ENCODE peak calls at places on chromosomes 13 and 19, in six cellular contexts. C is H1, G is K562, T is GM12878, X is HCT116, Q is HepG2. M is an unnamed sample.

GRCh38 chr13:94764576-94765321 is 52.4 kb upstream of the SOX21 start:
- DNase-seq in T (no peak), C (no peak), X (no peak), G (no peak), Q (no peak), M (no peak)

GRCh38 chr19:32580353-32580900 is 563 bp upstream of the PDCD5 start:
- DNase-seq in Q (no peak), T (no peak), X (no peak), C (no peak), G (no peak), M (no peak)

GRCh38 chr13:112776354-112776753 is 86.5 kb downstream of the ATP11A start:
- DNase-seq in G (no peak), T (no peak), Q (no peak), C (no peak), X (no peak), M (no peak)

GRCh38 chr19:54420383-54421168 is 5.3 kb downstream of the TTYH1 start:
- DNase-seq in C (peak; percentile 76), G (no peak), X (no peak), T (no peak), Q (peak; percentile 97), M (peak; percentile 91)

GRCh38 chr13:102903659-102904407 is 58.0 kb downstream of the ERCC5 start:
- DNase-seq in X (no peak), T (no peak), Q (no peak), G (peak; percentile 17), C (no peak), M (no peak)

GRCh38 chr13:47897411-47898050 is 103.5 kb downstream of the SUCLA2 start:
- DNase-seq in T (no peak), C (no peak), X (no peak), G (no peak), Q (peak; percentile 52), M (no peak)

GRCh38 chr19:10043286-10043927 is 30.1 kb downstream of the RDH8 start:
- DNase-seq in X (no peak), C (no peak), Q (no peak), T (no peak), G (no peak), M (no peak)

GRCh38 chr13:20435616-20436368 is 89.9 kb downstream of the CRYL1 start:
- DNase-seq in C (no peak), T (no peak), X (no peak), G (no peak), Q (no peak), M (no peak)

GRCh38 chr13:110580800-110581199 is 19.3 kb upstream of the RAB20 start:
- DNase-seq in G (no peak), Q (no peak), X (no peak), T (no peak), C (no peak), M (no peak)

GRCh38 chr19:49599378-49600298 is 8.7 kb downstream of the PRR12 start:
- DNase-seq in X (no peak), Q (no peak), G (no peak), T (no peak), C (no peak), M (no peak)

GRCh38 chr19:35157431-35157830 is 2.9 kb downstream of the FXYD5 start:
- DNase-seq in Q (no peak), X (no peak), T (no peak), C (no peak), G (no peak), M (no peak)

GRCh38 chr13:67726979-67727378 is 496.8 kb upstream of the PCDH9 start:
- DNase-seq in T (no peak), X (no peak), C (no peak), G (no peak), Q (peak; percentile 1), M (no peak)

GRCh38 chr19:19740755-19741154 is 7.8 kb upstream of the ZNF14 start:
- DNase-seq in X (no peak), T (no peak), Q (no peak), G (no peak), C (no peak), M (no peak)

GRCh38 chr13:111661052-111661451 is 340.6 kb downstream of the TEX29 start:
- DNase-seq in Q (no peak), X (no peak), C (no peak), T (no peak), G (no peak), M (no peak)

GRCh38 chr19:39759457-39760184 is 19.0 kb upstream of the LEUTX start:
- DNase-seq in T (peak; percentile 65), X (no peak), C (no peak), G (no peak), Q (no peak), M (no peak)

GRCh38 chr19:35909684-35910035 is 1.6 kb upstream of the TYROBP start:
- DNase-seq in Q (no peak), T (no peak), G (no peak), X (no peak), C (no peak), M (no peak)

GRCh38 chr13:102726430-102726829 is 31.6 kb upstream of the METTL21C start:
- DNase-seq in G (peak; percentile 8), X (no peak), T (no peak), Q (peak; percentile 35), C (no peak), M (no peak)

GRCh38 chr13:93309886-93310520 is 83.4 kb downstream of the GPC6 start:
- DNase-seq in G (no peak), C (no peak), X (no peak), T (no peak), Q (peak; percentile 5), M (no peak)

GRCh38 chr13:51249767-51250741 is 27.9 kb downstream of the FAM124A start:
- DNase-seq in G (no peak), Q (peak; percentile 13), C (no peak), X (peak; percentile 4), T (no peak), M (no peak)

GRCh38 chr19:56309511-56310185 is 5.0 kb downstream of the ZSCAN5A start:
- DNase-seq in X (peak; percentile 56), C (peak; percentile 70), Q (peak; percentile 39), T (no peak), G (peak; percentile 87), M (peak; percentile 30)

GRCh38 chr13:111216166-111216960 is 101.3 kb downstream of the ARHGEF7 start:
- DNase-seq in T (no peak), C (no peak), X (no peak), G (peak; percentile 13), Q (peak; percentile 29), M (no peak)

GRCh38 chr13:95226932-95227718 is 74.1 kb downstream of the ABCC4 start:
- DNase-seq in G (peak; percentile 45), T (peak; percentile 88), C (no peak), Q (no peak), X (no peak), M (no peak)

GRCh38 chr13:50512602-50513527 is 330.6 kb downstream of the DLEU7 start:
- DNase-seq in G (peak; percentile 38), X (no peak), Q (peak; percentile 47), T (no peak), C (no peak), M (no peak)

GRCh38 chr19:50657672-50658437 is 8.6 kb downstream of the C19orf81 start:
- DNase-seq in Q (peak; percentile 44), C (peak; percentile 98), G (peak; percentile 100), T (peak; percentile 5), X (peak; percentile 99), M (peak; percentile 97)

GRCh38 chr19:43624933-43625332 is 5.5 kb upstream of the ZNF428 start:
- DNase-seq in Q (no peak), T (no peak), X (peak; percentile 72), C (no peak), G (peak; percentile 97), M (peak; percentile 56)
- TF ChIP-seq ZNF274 in Q (no peak), T (no peak), X (no peak), C (no peak), G (no peak), M (no peak)

DNA sequence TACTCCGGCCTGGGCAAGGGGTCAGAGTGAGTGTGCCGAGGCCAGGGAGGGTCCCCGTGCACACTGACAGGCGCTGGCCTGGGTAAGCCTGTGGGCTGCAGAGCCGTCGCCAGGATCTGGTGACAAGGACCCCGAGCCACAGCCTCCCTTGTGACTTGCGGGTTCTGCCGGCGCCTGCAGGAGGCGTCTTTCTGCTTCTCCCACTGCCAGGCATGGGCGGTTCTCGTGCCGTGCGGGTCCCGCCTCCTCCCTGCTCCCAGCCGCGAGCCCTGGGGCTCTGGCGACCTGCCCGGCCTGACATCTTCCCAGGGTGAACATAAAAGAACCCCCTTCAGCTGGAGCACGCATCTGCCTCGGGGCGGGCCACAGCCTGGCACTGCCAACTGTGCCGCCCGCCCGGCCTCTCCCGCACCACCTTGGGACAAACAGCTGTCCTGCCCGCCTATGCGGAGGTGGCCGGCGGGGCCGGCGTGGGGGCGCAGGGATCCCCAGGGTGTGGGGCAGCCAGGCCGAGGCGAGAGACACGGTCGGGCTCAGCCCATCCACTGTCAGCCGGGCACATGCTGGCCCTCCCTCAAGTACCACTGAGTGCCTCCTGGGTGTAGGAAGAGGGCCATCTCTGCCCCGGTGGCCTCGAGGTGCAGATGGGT is 1.5 kb upstream of the HCN2 start:
- DNase-seq in X (peak; percentile 69), Q (peak; percentile 57), T (no peak), G (peak; percentile 76), C (peak; percentile 61), M (peak; percentile 75)
- H3K4me3 ChIP-seq in X (peak overlapping the region; percentile 19), Q (no peak overlapping the region), T (no peak overlapping the region), G (no peak overlapping the region), C (no peak overlapping the region), M (no peak overlapping the region)

DNA sequence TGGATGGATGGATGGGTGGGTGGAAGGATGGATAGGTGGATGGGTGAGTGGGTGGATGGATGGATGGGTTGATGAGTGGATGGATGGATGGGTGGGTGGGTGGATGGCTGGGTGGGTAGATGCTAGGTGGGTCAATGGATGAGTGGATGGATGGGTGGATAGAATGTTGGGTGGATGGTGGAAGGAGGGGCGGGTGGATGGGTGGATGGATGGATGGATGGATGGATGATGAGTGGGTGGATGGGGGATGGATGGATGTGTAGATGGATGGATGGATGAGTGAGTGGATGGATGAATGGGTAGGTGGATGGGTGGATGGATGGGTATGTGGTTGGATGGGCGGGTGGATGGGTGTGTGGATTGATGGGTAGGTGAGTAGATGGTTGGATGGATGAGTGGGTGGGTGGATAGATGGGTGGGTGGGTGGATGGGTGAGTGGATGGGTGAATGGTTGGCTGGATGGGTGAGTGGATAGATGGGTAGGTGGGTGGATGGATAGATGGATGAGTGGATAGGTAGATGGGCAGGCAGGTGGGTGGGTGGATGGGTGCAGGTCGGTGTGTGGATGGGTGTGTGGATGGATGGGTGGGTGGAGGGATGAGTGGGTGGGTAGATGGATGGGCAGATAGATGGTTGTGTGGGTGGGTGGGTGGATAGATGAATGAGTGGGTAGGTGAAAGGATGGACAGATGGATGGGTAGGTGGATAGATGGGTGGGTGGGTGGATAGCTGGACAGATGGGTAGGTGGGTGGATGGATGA is 4.4 kb upstream of the SHC2 start:
- DNase-seq in G (no peak), T (no peak), Q (no peak), X (no peak), C (no peak), M (no peak)
- TF ChIP-seq ZNF274 in G (no peak), T (no peak), Q (no peak), X (no peak), C (no peak), M (no peak)

GRCh38 chr13:84500016-84500415 is 617.7 kb upstream of the SLITRK1 start:
- DNase-seq in X (no peak), C (no peak), G (no peak), Q (no peak), T (no peak), M (no peak)

GRCh38 chr13:84491952-84492351 is 609.7 kb upstream of the SLITRK1 start:
- DNase-seq in C (no peak), T (no peak), G (no peak), Q (no peak), X (no peak), M (no peak)

DNA sequence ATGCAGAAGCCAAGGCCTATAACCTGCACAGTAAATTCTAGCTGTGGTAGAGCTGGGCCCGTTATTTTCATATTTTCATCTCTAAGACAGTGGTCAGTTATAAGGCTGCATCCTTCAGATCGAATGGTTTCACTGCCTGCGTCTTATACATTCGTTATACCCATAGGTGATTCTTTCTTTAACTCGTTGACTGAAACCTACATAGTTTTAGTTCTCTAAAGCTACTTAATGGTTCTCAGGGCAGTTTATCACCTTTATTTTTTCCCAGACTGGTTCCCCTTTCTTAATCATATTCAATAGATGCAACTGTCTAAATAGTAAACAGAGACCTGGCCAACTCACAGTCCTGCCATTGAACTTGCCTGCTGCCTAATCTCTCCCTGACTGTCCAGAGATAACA is 615.3 kb upstream of the SLITRK1 start:
- DNase-seq in T (no peak), G (no peak), C (no peak), X (no peak), Q (no peak), M (no peak)
- H3K4me3 ChIP-seq in T (no peak overlapping the region), G (no peak overlapping the region), C (no peak overlapping the region), X (no peak overlapping the region), Q (no peak overlapping the region), M (no peak overlapping the region)

M was measured in NT2/D1.